ENCODE peak calls at places on chromosomes 7 and 10, in six cellular contexts. Y is HCT116; V is CD8-positive, alpha-beta memory T cell; R is mesendoderm; X is tibial artery; G is HepG2. H is an unnamed sample.

GRCh38 chr7:129853661-129854268 is 99.0 kb downstream of the UBE2H start:
- DNase-seq in Y (peak), V (no peak), R (no peak), X (no peak), G (no peak), H (peak)

GRCh38 chr7:130274983-130275649 is 8.5 kb downstream of the CPA2 start:
- DNase-seq in Y (no peak), V (no peak), R (peak), X (no peak), G (no peak), H (no peak)

GRCh38 chr10:21292763-21293517 is 232.5 kb downstream of the SKIDA1 start:
- DNase-seq in Y (peak), V (no peak), R (peak), X (peak), G (peak), H (peak)

GRCh38 chr10:49598164-49598856 is 11.8 kb upstream of the SLC18A3 start:
- DNase-seq in Y (no peak), V (no peak), R (no peak), X (peak), G (no peak), H (no peak)

GRCh38 chr10:36602374-36602773 is 523.0 kb upstream of the ANKRD30A start:
- DNase-seq in Y (no peak), V (no peak), R (no peak), X (no peak), G (no peak), H (peak)

GRCh38 chr7:104978460-104978859 is 35.5 kb upstream of the KMT2E start:
- DNase-seq in Y (no peak), V (no peak), R (no peak), X (no peak), G (no peak), H (no peak)

GRCh38 chr10:11472158-11472753 is 139.2 kb downstream of the USP6NL start:
- DNase-seq in Y (peak), V (peak), R (peak), X (no peak), G (peak), H (peak)

GRCh38 chr7:43758861-43759683 is 592 bp downstream of the BLVRA start:
- DNase-seq in Y (no peak), V (peak), R (peak), X (no peak), G (no peak), H (peak)

DNA sequence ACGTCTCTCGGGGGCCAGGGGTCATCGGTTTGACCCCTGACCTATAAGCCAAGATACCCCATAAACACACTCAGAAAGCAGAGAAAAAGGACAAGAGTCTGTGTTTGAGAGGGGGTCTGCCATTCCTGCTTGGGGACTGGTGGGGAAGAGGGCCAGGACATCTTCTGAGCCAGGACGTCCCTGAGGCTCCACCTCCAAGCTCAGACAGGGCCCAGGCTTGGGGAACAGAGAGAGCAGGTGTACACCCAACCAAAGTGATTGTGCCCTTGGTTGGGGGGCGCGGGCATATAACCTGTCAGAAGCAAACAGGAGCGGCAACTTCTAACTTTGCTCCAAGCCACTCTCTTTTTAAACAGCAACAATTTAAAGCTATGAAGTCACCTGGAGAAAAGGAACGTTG is 33.9 kb upstream of the PPIF start:
- DNase-seq in Y (no peak), V (no peak), R (no peak), X (no peak), G (no peak), H (no peak)
- H3K27ac ChIP-seq in Y (no peak), V (no peak), R (no peak), X (no peak), G (no peak), H (peak)

DNA sequence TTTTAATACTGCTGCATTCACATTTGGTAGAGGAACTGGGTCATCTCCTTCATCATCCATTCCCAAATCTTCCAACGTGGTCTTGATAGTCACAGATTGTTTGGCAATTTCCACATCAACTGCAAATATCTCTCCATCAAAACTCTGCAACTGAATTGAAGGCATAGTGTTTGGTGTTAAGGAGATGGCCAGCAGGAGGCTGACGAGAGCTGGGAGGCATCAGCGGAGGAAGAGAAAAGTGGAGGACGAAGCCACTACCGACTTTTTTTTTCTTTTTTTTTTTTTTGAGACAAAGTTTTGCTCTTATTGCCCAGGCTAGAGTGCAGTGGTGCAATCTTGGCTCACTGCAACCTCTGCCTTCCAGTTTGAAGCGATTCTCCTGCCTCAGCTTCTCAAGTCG is 205.0 kb upstream of the KCTD7 start:
- DNase-seq in Y (no peak), V (no peak), R (no peak), X (no peak), G (no peak), H (no peak)
- H3K27ac ChIP-seq in Y (no peak), V (no peak), R (no peak), X (no peak), G (no peak), H (no peak)

GRCh38 chr10:80100861-80101695 is 22.6 kb downstream of the TMEM254 start:
- DNase-seq in Y (no peak), V (no peak), R (peak), X (no peak), G (no peak), H (peak)
- H3K27ac ChIP-seq in Y (no peak), V (no peak), R (no peak), X (no peak), G (no peak), H (no peak)

DNA sequence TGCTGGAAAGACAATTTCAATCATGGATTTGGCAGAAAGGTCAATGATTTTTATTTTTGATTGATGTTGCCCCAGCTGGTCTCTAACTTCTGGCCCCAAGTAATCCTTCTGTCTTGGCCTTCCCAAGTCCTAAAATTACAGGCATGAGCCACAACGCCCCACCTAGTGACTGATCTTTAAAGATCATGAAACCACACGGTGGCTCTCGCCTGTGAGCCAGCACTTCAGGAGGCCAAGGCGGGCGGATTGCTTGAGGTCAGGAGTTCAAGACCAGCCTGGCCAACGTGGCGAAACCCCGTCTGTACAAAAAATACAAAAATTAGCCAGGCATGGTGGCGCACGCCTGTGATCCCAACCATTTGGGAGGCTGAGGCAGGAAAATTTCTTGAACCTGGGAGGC is 12.6 kb upstream of the C10orf95 start:
- DNase-seq in Y (no peak), V (no peak), R (no peak), X (no peak), G (no peak), H (no peak)
- H3K27ac ChIP-seq in Y (peak), V (no peak), R (no peak), X (no peak), G (peak), H (no peak)

DNA sequence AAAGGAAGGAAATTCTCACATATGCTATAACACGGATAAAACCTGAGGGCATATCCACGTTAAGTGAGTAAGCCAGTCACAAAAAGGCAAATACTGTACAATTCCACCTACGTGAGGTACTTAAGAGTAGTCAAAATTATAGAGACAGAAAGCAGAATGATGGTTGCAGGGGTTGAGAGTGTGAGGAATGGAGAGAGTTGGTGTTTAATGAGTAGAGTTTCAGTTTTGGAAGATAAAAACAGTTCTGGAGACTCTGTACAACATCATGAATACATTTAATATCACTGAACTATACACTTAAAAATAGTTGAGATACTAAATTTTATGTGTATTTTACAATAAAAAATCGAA is 95.1 kb downstream of the SNX13 start:
- DNase-seq in Y (no peak), V (no peak), R (no peak), X (no peak), G (no peak), H (no peak)
- H3K27ac ChIP-seq in Y (no peak), V (no peak), R (no peak), X (no peak), G (no peak), H (no peak)

GRCh38 chr10:74640134-74640533 is 186.3 kb upstream of the KAT6B start:
- DNase-seq in Y (no peak), V (no peak), R (peak), X (no peak), G (no peak), H (no peak)
- H3K27ac ChIP-seq in Y (no peak), V (no peak), R (no peak), X (no peak), G (no peak), H (no peak)

GRCh38 chr7:117076426-117076943 is 123.2 kb downstream of the ST7 start:
- DNase-seq in Y (no peak), V (no peak), R (no peak), X (no peak), G (peak), H (no peak)
- H3K27ac ChIP-seq in Y (no peak), V (no peak), R (no peak), X (peak), G (no peak), H (no peak)

DNA sequence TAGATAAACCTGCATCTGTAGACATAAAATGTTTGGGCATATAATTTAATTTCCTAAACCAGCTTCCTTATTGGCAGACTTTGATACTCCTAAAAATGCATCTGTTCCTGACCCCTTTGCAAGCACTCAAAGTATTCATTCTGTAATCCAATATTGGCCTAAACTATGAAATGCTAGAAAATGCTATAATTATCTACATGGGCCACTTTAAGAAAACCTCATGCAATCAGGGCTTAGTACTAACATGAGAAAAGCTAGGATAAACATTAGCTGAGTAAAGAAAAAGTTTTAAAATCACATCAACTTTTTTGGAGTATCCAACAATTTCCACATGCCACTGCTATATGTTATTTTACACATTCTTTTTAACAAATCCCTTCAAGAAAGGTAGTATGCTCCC is 57.2 kb downstream of the PARD3 start:
- DNase-seq in Y (no peak), V (no peak), R (no peak), X (no peak), G (no peak), H (no peak)
- H3K27ac ChIP-seq in Y (peak), V (peak), R (no peak), X (no peak), G (no peak), H (no peak)

DNA sequence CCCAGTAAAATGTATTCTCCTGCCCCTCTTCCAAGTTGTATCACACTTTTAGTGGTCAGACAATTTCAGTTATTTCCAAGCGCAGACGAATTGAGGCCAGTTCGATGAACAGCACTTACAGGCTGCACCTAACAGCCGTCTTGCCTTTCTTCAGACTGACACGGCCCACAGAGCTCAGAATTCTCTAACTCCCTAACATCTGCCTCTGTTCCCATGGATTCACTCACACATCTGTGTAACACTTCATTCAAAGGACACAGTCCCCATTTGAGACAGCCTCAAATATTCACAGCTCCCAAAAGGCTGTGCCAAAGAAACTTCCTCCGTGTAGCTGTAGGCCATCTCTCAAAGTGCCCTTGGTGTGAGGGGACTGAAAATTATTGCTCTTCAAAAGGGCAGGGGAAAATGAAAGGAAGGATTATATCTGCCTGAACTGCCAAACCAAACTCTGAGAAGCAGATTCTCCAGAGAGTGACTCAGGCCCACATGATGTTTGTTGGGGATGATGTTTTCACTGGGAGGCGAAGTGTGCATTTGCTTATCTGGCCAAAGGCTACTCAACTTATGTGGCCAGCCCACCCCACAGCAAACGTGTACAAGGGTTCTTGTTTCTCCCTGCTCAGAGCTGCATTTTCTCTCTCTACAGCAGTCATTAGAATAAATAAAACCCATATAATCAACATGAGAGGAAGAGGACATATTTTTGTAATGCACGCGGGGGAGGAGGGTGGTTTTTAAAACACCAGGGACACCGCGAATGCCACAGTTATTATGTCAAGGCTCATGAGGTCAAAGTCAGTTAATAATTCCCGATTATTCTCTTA is 302.4 kb upstream of the NFE2L3 start:
- DNase-seq in Y (no peak), V (no peak), R (peak), X (peak), G (peak), H (no peak)
- H3K27ac ChIP-seq in Y (no peak), V (no peak), R (no peak), X (peak), G (no peak), H (no peak)

GRCh38 chr10:132465889-132466519 is 69.0 kb downstream of the PWWP2B start:
- DNase-seq in Y (no peak), V (no peak), R (no peak), X (no peak), G (no peak), H (no peak)

GRCh38 chr10:132468651-132469050 is 68.9 kb upstream of the INPP5A start:
- DNase-seq in Y (no peak), V (no peak), R (no peak), X (no peak), G (no peak), H (no peak)

GRCh38 chr10:132468201-132468600 is 69.4 kb upstream of the INPP5A start:
- DNase-seq in Y (no peak), V (no peak), R (no peak), X (no peak), G (no peak), H (no peak)

GRCh38 chr10:132466520-132467463 is 69.8 kb downstream of the PWWP2B start:
- DNase-seq in Y (no peak), V (no peak), R (no peak), X (peak), G (no peak), H (no peak)

GRCh38 chr10:132467464-132468149 is 70.0 kb upstream of the INPP5A start:
- DNase-seq in Y (no peak), V (no peak), R (no peak), X (peak), G (no peak), H (no peak)
- H3K27ac ChIP-seq in Y (no peak), V (no peak), R (no peak), X (peak), G (no peak), H (no peak)

H was measured in RWPE1.